ENCODE peak calls at places on chromosomes 12 and 14, in nine cellular contexts. G, L, Z, K, A, D, R, J and C are unnamed samples.

GRCh38 chr12:57214398-57214781 is 2.2 kb upstream of the NXPH4 start:
- DNase-seq in J (peak), K (no peak), D (peak), G (peak), R (peak), Z (peak), A (peak), L (peak), C (peak)

GRCh38 chr14:25132734-25133422 is 82.9 kb upstream of the STXBP6 start:
- DNase-seq in A (peak), R (no peak), Z (peak), G (peak), K (no peak), J (peak), D (peak), L (peak), C (peak)

GRCh38 chr12:120583478-120584030 is 2.4 kb upstream of the POP5 start:
- DNase-seq in J (peak), K (no peak), Z (peak), G (peak), D (peak), L (peak), R (peak), A (peak), C (peak)

GRCh38 chr14:67800743-67801142 is 15.6 kb downstream of the ZFYVE26 start:
- DNase-seq in L (no peak), G (no peak), D (no peak), K (no peak), R (no peak), Z (no peak), J (no peak), A (no peak), C (no peak)

GRCh38 chr12:67468549-67469245 is 179.8 kb upstream of the DYRK2 start:
- DNase-seq in A (no peak), G (no peak), R (no peak), Z (no peak), L (no peak), K (no peak), J (no peak), D (no peak), C (no peak)

GRCh38 chr12:69898236-69898635 is 73.2 kb downstream of the MYRFL start:
- DNase-seq in Z (no peak), L (no peak), K (no peak), D (no peak), R (no peak), A (peak), J (peak), G (no peak), C (no peak)

GRCh38 chr12:6828671-6829531 is 694 bp downstream of the P3H3 start:
- DNase-seq in G (no peak), R (peak), J (peak), A (no peak), L (peak), D (peak), Z (no peak), K (no peak), C (peak)

GRCh38 chr12:15602051-15602672 is 187.0 kb downstream of the EPS8 start:
- DNase-seq in D (no peak), K (no peak), R (no peak), J (peak), L (no peak), G (no peak), A (no peak), Z (no peak), C (no peak)

GRCh38 chr12:75862692-75863471 is 168.7 kb downstream of the PHLDA1 start:
- DNase-seq in K (no peak), L (no peak), R (no peak), D (no peak), Z (no peak), J (peak), A (no peak), G (peak), C (no peak)

GRCh38 chr14:74954232-74954946 is 1.0 kb downstream of the PGF start:
- DNase-seq in R (no peak), L (no peak), A (no peak), D (no peak), K (no peak), J (no peak), Z (peak), G (no peak), C (peak)

GRCh38 chr12:13288937-13289643 is 92.6 kb downstream of the EMP1 start:
- DNase-seq in A (no peak), J (no peak), G (no peak), D (no peak), R (no peak), Z (no peak), K (no peak), L (no peak), C (no peak)

GRCh38 chr12:10397311-10397710 is 7.5 kb upstream of the KLRK1 start:
- DNase-seq in J (no peak), R (no peak), K (no peak), G (no peak), L (no peak), A (no peak), Z (no peak), D (no peak), C (no peak)

GRCh38 chr14:33754264-33754663 is 196.6 kb downstream of the EGLN3 start:
- DNase-seq in J (no peak), R (no peak), L (no peak), K (no peak), D (no peak), Z (no peak), G (no peak), A (no peak), C (no peak)

GRCh38 chr12:126076515-126076914 is 1011.3 kb downstream of the AACS start:
- DNase-seq in Z (no peak), R (no peak), A (no peak), G (no peak), L (no peak), D (no peak), K (no peak), J (no peak), C (no peak)